ENCODE peak calls at places on chromosome 18, in seven cellular contexts. Y is MM.1S, U is heart left ventricle, V is OCI-LY7, D is ascending aorta, P is A673, Q is DND-41. K is an unnamed sample.

GRCh38 chr18:35387367-35387685 is 10.2 kb upstream of the ZNF396 start:
- DNase-seq in Y (no peak), U (no peak), V (no peak), D (no peak), P (no peak), Q (no peak), K (no peak)

GRCh38 chr18:38619129-38619528 is 1053.5 kb upstream of the CELF4 start:
- DNase-seq in Y (no peak), U (no peak), V (no peak), D (no peak), P (no peak), Q (no peak), K (no peak)

GRCh38 chr18:36688020-36688965 is 140.5 kb downstream of the TPGS2 start:
- DNase-seq in Y (peak; percentile 66), U (no peak), V (peak; percentile 43), D (peak; percentile 74), P (peak; percentile 73), Q (peak; percentile 64), K (peak; percentile 73)

GRCh38 chr18:49277395-49278036 is 182.9 kb downstream of the DYM start:
- DNase-seq in Y (no peak), U (no peak), V (no peak), D (no peak), P (no peak), Q (no peak), K (no peak)

GRCh38 chr18:8883409-8883668 is 178.0 kb downstream of the MTCL1 start:
- DNase-seq in Y (no peak), U (no peak), V (no peak), D (no peak), P (no peak), Q (no peak), K (no peak)

GRCh38 chr18:1147616-1148184 is 243.0 kb downstream of the ADCYAP1 start:
- DNase-seq in Y (no peak), U (no peak), V (no peak), D (no peak), P (no peak), Q (no peak), K (no peak)

GRCh38 chr18:78884502-78884901 is 95.1 kb upstream of the SALL3 start:
- DNase-seq in Y (no peak), U (no peak), V (peak; percentile 6), D (no peak), P (no peak), Q (no peak), K (no peak)

GRCh38 chr18:26549103-26549485 is 741 bp upstream of the KCTD1 start:
- DNase-seq in Y (peak; percentile 26), U (peak; percentile 38), V (peak; percentile 29), D (peak; percentile 69), P (peak; percentile 18), Q (peak; percentile 57), K (no peak)

GRCh38 chr18:9348079-9348671 is 13.6 kb downstream of the TWSG1 start:
- DNase-seq in Y (no peak), U (no peak), V (no peak), D (no peak), P (no peak), Q (no peak), K (no peak)

GRCh38 chr18:38951633-38952032 is 1386.0 kb upstream of the CELF4 start:
- DNase-seq in Y (no peak), U (no peak), V (no peak), D (no peak), P (no peak), Q (no peak), K (no peak)

DNA sequence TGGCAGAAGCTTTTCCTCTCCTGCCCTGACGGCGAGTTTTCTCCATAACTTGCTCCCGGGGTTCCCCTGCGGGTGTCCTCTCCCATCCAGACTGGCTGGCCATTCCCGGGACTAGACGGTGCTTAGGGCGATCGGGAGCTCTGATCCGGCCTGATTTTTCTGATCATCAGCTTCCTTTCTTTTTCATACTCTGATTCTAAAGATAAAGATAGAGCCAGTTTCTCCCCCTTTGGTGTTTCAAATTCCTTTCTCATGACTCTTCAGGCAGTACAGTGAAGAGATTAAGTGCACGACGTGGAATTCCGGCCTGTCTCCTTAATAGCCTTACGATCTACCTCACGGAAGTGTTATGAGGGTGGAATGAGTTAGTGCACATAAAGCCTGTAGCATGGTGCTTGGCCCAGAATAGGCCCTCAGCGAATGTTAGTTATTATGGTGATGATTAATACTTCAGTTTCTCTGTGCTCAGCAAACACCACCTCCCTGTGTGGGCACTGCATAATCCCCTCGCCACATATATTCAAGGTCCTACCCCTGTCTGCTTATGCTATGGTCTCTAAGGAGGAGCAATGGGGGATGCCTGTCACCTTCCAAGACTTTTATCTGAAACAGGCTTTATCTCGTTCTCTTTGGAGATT is 254.9 kb downstream of the CDH2 start:
- DNase-seq in Y (no peak), U (no peak), V (no peak), D (no peak), P (peak; percentile 85), Q (no peak), K (no peak)
- H3K4me3 ChIP-seq in Y (no peak overlapping the region), U (no peak overlapping the region), V (no peak overlapping the region), D (no peak overlapping the region), P (peak overlapping the region; percentile 28), Q (no peak overlapping the region), K (no peak overlapping the region)

GRCh38 chr18:7272268-7273049 is 41.6 kb downstream of the LRRC30 start:
- DNase-seq in Y (peak; percentile 77), U (peak; percentile 71), V (no peak), D (peak; percentile 72), P (peak; percentile 24), Q (no peak), K (peak; percentile 75)
- TF ChIP-seq CTCF in Y (peak; percentile 44), U (peak; percentile 60), V (peak; percentile 23), D (peak; percentile 69), P (peak; percentile 24), Q (peak; percentile 11), K (peak; percentile 72)

DNA sequence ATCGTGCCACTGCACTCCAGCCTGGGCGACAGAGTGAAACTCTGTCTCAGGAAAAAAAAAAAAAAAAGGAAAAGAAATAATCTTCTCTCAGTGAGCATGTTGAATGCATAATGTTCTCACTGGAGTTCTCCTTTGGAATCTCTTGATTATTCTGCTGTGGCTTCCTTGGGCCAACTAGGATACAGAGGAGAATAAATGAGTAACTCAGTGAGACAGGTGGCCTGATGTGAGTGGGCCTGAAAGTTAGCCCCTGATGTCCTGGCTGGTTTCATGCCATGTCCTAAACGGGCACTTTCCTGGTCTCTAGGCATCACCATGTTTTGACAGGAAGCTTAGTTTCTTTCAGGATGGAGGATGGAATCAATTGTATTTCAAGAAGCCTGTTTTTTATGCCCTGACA is 218.6 kb downstream of the NEDD4L start:
- DNase-seq in Y (no peak), U (no peak), V (no peak), D (no peak), P (no peak), Q (no peak), K (no peak)
- H3K4me1 ChIP-seq in Y (peaks cover 14% of the 10 kb centered on the region), U (peaks cover 7% of the 10 kb centered on the region), V (no peaks in the 10 kb centered on the region), D (no peaks in the 10 kb centered on the region), P (peaks cover 13% of the 10 kb centered on the region), Q (no peaks in the 10 kb centered on the region), K (no peaks in the 10 kb centered on the region)

DNA sequence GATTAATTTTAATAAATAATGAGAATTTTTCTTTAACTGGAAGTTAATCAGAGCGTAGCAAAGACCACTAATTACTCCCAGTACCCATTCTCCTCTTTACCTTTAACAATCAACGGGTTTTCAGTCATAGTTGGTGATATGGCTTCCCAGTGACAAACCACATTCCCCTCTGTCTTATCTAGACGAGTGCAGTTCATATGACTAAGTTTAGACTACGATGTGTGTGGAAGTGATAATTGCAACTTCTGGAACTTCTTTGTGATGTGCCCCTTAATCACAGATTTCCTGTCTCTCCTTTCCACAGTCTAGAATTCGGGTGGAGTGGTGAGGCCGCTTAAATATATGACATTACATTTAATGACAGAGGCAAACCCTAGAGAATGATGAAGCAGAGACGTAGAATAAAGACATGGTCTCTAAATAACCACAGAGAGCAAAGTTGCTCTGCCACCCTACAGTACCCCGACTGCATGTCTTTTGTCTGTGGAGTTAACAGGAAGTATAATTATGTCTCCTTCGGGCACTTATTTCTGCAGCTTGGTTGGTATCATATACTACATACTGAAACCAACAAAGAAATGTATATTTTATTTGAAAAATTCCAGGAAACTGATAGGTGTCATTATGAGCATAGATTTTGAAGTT is 693.3 kb upstream of the CDH7 start:
- DNase-seq in Y (peak; percentile 22), U (no peak), V (no peak), D (no peak), P (peak; percentile 45), Q (no peak), K (no peak)
- H3K4me3 ChIP-seq in Y (peak overlapping the region; percentile 1), U (peak overlapping the region; percentile 39), V (no peak overlapping the region), D (no peak overlapping the region), P (peak overlapping the region; percentile 29), Q (no peak overlapping the region), K (peak overlapping the region; percentile 9)

DNA sequence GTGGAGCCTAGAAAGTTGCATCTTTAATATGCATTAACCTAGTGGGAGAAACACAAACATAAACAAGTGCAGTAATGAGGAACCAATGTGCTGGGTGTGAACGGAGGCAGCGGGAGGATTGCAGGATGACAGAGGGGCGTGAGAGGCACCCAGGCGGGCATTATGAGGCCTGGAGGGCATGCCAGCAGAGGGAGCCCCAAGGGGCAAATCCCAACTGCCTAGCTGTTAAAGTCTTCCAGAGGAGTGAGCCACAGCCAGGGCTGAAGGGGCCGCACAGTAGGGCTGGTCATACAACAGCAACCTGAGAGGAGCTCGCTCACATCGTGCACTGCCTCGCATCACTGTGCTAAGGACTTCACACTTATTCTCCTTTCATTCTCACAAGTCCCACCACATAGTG is 13.3 kb upstream of the PRELID3A start:
- DNase-seq in Y (no peak), U (no peak), V (peak; percentile 39), D (no peak), P (peak; percentile 37), Q (no peak), K (no peak)
- TF ChIP-seq CTCF in Y (peak; percentile 36), U (peak; percentile 20), V (peak; percentile 75), D (no peak), P (peak; percentile 59), Q (peak; percentile 44), K (no peak)

DNA sequence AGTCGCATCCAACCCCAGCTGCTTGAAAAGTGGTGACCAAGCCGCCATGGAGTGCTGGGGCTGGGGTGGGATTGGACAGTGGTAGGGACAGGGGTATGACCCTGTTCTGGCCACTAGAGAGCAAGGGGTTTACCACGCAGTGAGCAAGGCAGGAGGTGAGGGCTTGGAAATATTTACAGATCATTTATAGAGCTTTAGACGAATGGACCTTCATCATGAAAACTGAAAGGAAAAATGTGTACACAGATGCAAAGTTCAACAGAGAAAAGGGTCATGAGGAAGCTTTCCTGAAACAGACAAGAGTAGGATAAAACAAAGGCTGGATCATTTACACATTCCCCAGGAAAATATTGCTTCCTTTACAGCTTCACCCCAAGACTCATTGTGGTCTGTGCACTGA is 130.5 kb upstream of the SMAD2 start:
- DNase-seq in Y (no peak), U (no peak), V (no peak), D (no peak), P (no peak), Q (no peak), K (no peak)
- H3K4me1 ChIP-seq in Y (no peaks in the 10 kb centered on the region), U (no peaks in the 10 kb centered on the region), V (no peaks in the 10 kb centered on the region), D (no peaks in the 10 kb centered on the region), P (no peaks in the 10 kb centered on the region), Q (no peaks in the 10 kb centered on the region), K (no peaks in the 10 kb centered on the region)

K was measured in right atrium auricular region.